ENCODE peak calls at places on chromosomes 12 and 14, in ten cellular contexts. One of them, this sample, is unnamed.

GRCh38 chr14:91911474-91912032 is 35.9 kb downstream of the FBLN5 start:
- DNase-seq in K562: peak; percentile 42
- DNase-seq in ovary: no peak
- DNase-seq in transverse colon: peak; percentile 37
- DNase-seq in A549: peak; percentile 56
- DNase-seq in HepG2: peak; percentile 47
- DNase-seq in stomach: peak; percentile 43
- DNase-seq in SK-N-SH: peak; percentile 42
- DNase-seq in H1: peak; percentile 46
- DNase-seq in sigmoid colon: peak; percentile 46
- DNase-seq in this sample: no peak

GRCh38 chr12:24415934-24416333 is 466.5 kb upstream of the SOX5 start:
- DNase-seq in SK-N-SH: no peak
- DNase-seq in stomach: no peak
- DNase-seq in ovary: no peak
- DNase-seq in H1: no peak
- DNase-seq in K562: no peak
- DNase-seq in HepG2: no peak
- DNase-seq in transverse colon: no peak
- DNase-seq in A549: no peak
- DNase-seq in sigmoid colon: no peak
- DNase-seq in this sample: no peak

GRCh38 chr14:32908487-32909084 is 30.1 kb upstream of the NPAS3 start:
- DNase-seq in transverse colon: no peak
- DNase-seq in A549: no peak
- DNase-seq in H1: no peak
- DNase-seq in SK-N-SH: no peak
- DNase-seq in stomach: no peak
- DNase-seq in K562: no peak
- DNase-seq in ovary: no peak
- DNase-seq in sigmoid colon: no peak
- DNase-seq in HepG2: no peak
- DNase-seq in this sample: no peak

GRCh38 chr12:85568395-85569103 is 267.7 kb downstream of the RASSF9 start:
- DNase-seq in HepG2: peak; percentile 18
- DNase-seq in transverse colon: peak; percentile 16
- DNase-seq in A549: no peak
- DNase-seq in K562: no peak
- DNase-seq in SK-N-SH: no peak
- DNase-seq in ovary: no peak
- DNase-seq in stomach: no peak
- DNase-seq in sigmoid colon: no peak
- DNase-seq in H1: no peak
- DNase-seq in this sample: no peak

GRCh38 chr14:93984987-93985410 is 8.6 kb upstream of the ASB2 start:
- DNase-seq in stomach: no peak
- DNase-seq in HepG2: peak; percentile 77
- DNase-seq in A549: peak; percentile 76
- DNase-seq in sigmoid colon: peak; percentile 80
- DNase-seq in transverse colon: peak; percentile 48
- DNase-seq in K562: peak; percentile 32
- DNase-seq in ovary: no peak
- DNase-seq in H1: no peak
- DNase-seq in SK-N-SH: peak; percentile 47
- DNase-seq in this sample: no peak

GRCh38 chr12:51864701-51865469 is 16.4 kb upstream of the FIGNL2 start:
- DNase-seq in transverse colon: no peak
- DNase-seq in stomach: no peak
- DNase-seq in HepG2: no peak
- DNase-seq in SK-N-SH: peak; percentile 52
- DNase-seq in ovary: no peak
- DNase-seq in H1: no peak
- DNase-seq in K562: no peak
- DNase-seq in A549: no peak
- DNase-seq in sigmoid colon: no peak
- DNase-seq in this sample: no peak

GRCh38 chr14:104975481-104976197 is 2.5 kb downstream of the AHNAK2 start:
- DNase-seq in K562: no peak
- DNase-seq in HepG2: no peak
- DNase-seq in sigmoid colon: peak; percentile 66
- DNase-seq in SK-N-SH: peak; percentile 62
- DNase-seq in ovary: no peak
- DNase-seq in transverse colon: no peak
- DNase-seq in stomach: no peak
- DNase-seq in A549: no peak
- DNase-seq in H1: no peak
- DNase-seq in this sample: no peak

GRCh38 chr14:67559639-67560038 is 26.5 kb downstream of the PLEKHH1 start:
- DNase-seq in sigmoid colon: peak; percentile 15
- DNase-seq in transverse colon: no peak
- DNase-seq in stomach: no peak
- DNase-seq in ovary: no peak
- DNase-seq in A549: no peak
- DNase-seq in HepG2: no peak
- DNase-seq in SK-N-SH: no peak
- DNase-seq in K562: no peak
- DNase-seq in H1: no peak
- DNase-seq in this sample: no peak

GRCh38 chr12:122894173-122895121 is 1.5 kb downstream of the VPS37B start:
- DNase-seq in sigmoid colon: no peak
- DNase-seq in transverse colon: peak; percentile 84
- DNase-seq in A549: no peak
- DNase-seq in H1: no peak
- DNase-seq in ovary: no peak
- DNase-seq in stomach: peak; percentile 89
- DNase-seq in SK-N-SH: no peak
- DNase-seq in K562: peak; percentile 60
- DNase-seq in HepG2: no peak
- DNase-seq in this sample: no peak

GRCh38 chr12:12716151-12716844 is 870 bp upstream of the CDKN1B start:
- DNase-seq in sigmoid colon: no peak
- DNase-seq in A549: no peak
- DNase-seq in HepG2: peak; percentile 63
- DNase-seq in ovary: no peak
- DNase-seq in stomach: no peak
- DNase-seq in SK-N-SH: no peak
- DNase-seq in H1: no peak
- DNase-seq in transverse colon: no peak
- DNase-seq in K562: no peak
- DNase-seq in this sample: peak; percentile 42

GRCh38 chr14:54815016-54815415 is 87.6 kb downstream of the GCH1 start:
- DNase-seq in H1: no peak
- DNase-seq in sigmoid colon: no peak
- DNase-seq in SK-N-SH: no peak
- DNase-seq in A549: no peak
- DNase-seq in stomach: no peak
- DNase-seq in HepG2: no peak
- DNase-seq in ovary: no peak
- DNase-seq in K562: no peak
- DNase-seq in transverse colon: no peak
- DNase-seq in this sample: no peak

GRCh38 chr14:101233861-101234587 is 327.3 kb upstream of the DIO3 start:
- DNase-seq in transverse colon: no peak
- DNase-seq in K562: no peak
- DNase-seq in H1: no peak
- DNase-seq in sigmoid colon: peak; percentile 63
- DNase-seq in ovary: no peak
- DNase-seq in HepG2: no peak
- DNase-seq in stomach: no peak
- DNase-seq in A549: no peak
- DNase-seq in SK-N-SH: no peak
- DNase-seq in this sample: no peak

GRCh38 chr12:623172-623864 is 39.9 kb downstream of the NINJ2 start:
- DNase-seq in SK-N-SH: no peak
- DNase-seq in stomach: no peak
- DNase-seq in K562: no peak
- DNase-seq in ovary: no peak
- DNase-seq in H1: no peak
- DNase-seq in transverse colon: no peak
- DNase-seq in sigmoid colon: no peak
- DNase-seq in HepG2: no peak
- DNase-seq in A549: no peak
- DNase-seq in this sample: no peak

GRCh38 chr12:29578070-29578469 is 80.6 kb upstream of the OVCH1 start:
- DNase-seq in A549: no peak
- DNase-seq in stomach: no peak
- DNase-seq in SK-N-SH: no peak
- DNase-seq in sigmoid colon: no peak
- DNase-seq in K562: no peak
- DNase-seq in H1: no peak
- DNase-seq in HepG2: no peak
- DNase-seq in ovary: no peak
- DNase-seq in transverse colon: no peak
- DNase-seq in this sample: no peak

GRCh38 chr14:99982449-99983250 is 82.6 kb upstream of the EVL start:
- DNase-seq in stomach: peak; percentile 48
- DNase-seq in H1: peak; percentile 46
- DNase-seq in ovary: no peak
- DNase-seq in transverse colon: peak; percentile 53
- DNase-seq in A549: peak; percentile 65
- DNase-seq in K562: peak; percentile 66
- DNase-seq in SK-N-SH: peak; percentile 81
- DNase-seq in HepG2: peak; percentile 39
- DNase-seq in sigmoid colon: no peak
- DNase-seq in this sample: no peak
- TF ChIP-seq EP300 in stomach: no peak
- TF ChIP-seq EP300 in H1: no peak
- TF ChIP-seq EP300 in ovary: no peak
- TF ChIP-seq EP300 in transverse colon: no peak
- TF ChIP-seq EP300 in A549: no peak
- TF ChIP-seq EP300 in K562: no peak
- TF ChIP-seq EP300 in SK-N-SH: no peak
- TF ChIP-seq EP300 in HepG2: no peak
- TF ChIP-seq EP300 in sigmoid colon: no peak
- TF ChIP-seq EP300 in this sample: peak; percentile 35

DNA sequence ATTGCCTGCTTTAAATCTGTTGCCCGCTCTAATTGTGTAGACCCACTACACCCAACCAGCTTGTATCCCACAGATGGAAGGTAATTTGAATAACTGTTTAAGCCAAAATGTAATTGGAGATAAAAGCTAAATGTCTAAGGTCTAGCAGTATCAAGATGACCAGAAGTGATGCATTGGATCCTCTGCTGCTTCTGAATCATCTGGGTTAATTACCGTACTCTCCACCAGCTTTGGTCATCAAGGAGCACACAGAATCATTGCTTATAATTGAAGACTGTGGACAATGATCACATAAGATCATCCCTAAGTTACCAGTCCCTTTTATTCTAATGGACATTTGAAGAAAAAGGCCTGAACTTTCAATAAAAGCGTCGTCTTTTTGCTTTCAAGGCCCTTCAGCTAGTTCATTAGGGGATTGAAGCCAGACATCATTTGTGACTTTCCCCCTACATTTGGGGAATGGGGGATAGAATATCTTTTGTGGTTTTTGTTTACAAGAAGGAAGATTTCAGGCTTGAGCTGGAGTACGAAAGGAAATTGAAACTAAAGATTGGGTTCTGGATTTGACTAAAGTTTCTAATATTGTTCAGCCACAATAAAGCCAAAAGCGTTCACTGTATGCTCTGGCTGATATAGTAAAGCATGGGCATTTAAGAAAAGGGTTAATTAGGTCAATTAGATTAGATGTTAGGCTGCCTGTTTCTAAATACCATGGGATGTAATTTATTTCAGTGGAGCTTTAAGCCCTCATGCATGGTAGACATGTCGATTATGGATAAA is 123.2 kb downstream of the CHST11 start:
- DNase-seq in A549: no peak
- DNase-seq in sigmoid colon: no peak
- DNase-seq in HepG2: no peak
- DNase-seq in transverse colon: no peak
- DNase-seq in SK-N-SH: no peak
- DNase-seq in ovary: no peak
- DNase-seq in stomach: no peak
- DNase-seq in H1: no peak
- DNase-seq in K562: no peak
- DNase-seq in this sample: no peak
- H3K4me3 ChIP-seq in A549: no peak overlapping the region
- H3K4me3 ChIP-seq in sigmoid colon: no peak overlapping the region
- H3K4me3 ChIP-seq in HepG2: no peak overlapping the region
- H3K4me3 ChIP-seq in transverse colon: no peak overlapping the region
- H3K4me3 ChIP-seq in SK-N-SH: no peak overlapping the region
- H3K4me3 ChIP-seq in ovary: no peak overlapping the region
- H3K4me3 ChIP-seq in stomach: no peak overlapping the region
- H3K4me3 ChIP-seq in H1: no peak overlapping the region
- H3K4me3 ChIP-seq in K562: no peak overlapping the region
- H3K4me3 ChIP-seq in this sample: no peak overlapping the region

DNA sequence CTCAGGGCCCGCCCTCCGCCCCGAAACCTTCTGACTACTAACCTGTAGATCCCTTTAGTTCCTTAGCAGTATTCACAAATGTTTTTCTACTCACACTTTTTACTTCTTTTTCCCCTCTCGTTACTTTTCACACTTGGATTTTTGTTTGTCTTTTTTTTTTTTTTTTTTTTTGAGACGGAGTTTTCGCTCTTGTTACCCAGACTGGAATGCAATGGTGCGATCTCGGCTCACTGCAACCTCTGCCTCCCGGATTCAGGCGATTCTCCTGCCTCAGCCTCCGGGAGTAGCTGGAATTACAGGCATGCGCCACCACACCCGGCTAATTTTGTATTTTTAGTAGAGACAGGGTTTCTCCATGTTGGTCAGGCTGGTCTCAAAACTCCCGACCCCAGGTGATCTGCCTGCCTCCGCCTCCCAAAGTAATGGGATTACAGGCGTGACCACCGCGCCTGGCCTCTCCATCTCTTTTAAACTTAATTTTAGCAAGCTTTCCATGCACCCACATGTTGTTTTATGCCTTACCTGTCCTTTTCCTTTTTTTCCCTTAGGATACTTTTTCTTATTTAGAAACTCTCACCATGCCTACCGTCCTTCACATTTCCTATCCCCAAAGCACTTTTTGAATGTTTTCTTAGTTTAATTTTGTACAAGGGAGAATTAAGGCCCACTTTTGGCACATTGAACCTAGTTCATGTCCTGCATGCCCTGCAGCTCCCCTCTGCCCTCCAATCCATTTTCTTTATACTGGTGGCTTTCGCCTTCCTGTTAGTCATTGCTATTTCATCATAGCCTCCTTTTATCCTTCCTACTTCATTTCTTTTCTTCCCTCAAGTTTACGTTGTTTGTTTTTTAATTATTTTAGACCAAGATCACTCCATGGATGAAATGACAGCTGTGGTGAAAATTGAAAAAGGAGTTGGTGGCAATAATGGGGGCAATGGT is 1.1 kb downstream of the SP1 start:
- DNase-seq in sigmoid colon: peak; percentile 75
- DNase-seq in H1: no peak
- DNase-seq in HepG2: no peak
- DNase-seq in transverse colon: peak; percentile 35
- DNase-seq in stomach: no peak
- DNase-seq in SK-N-SH: no peak
- DNase-seq in K562: no peak
- DNase-seq in A549: no peak
- DNase-seq in ovary: peak; percentile 38
- DNase-seq in this sample: no peak
- H3K4me1 ChIP-seq in sigmoid colon: peaks cover 60% of the 10 kb centered on the region
- H3K4me1 ChIP-seq in H1: peaks cover 11% of the 10 kb centered on the region
- H3K4me1 ChIP-seq in HepG2: peaks cover 56% of the 10 kb centered on the region
- H3K4me1 ChIP-seq in transverse colon: peaks cover 35% of the 10 kb centered on the region
- H3K4me1 ChIP-seq in stomach: peaks cover 64% of the 10 kb centered on the region
- H3K4me1 ChIP-seq in SK-N-SH: peaks cover 30% of the 10 kb centered on the region
- H3K4me1 ChIP-seq in K562: peaks cover 38% of the 10 kb centered on the region
- H3K4me1 ChIP-seq in A549: peaks cover 39% of the 10 kb centered on the region
- H3K4me1 ChIP-seq in ovary: peaks cover 21% of the 10 kb centered on the region
- H3K4me1 ChIP-seq in this sample: peaks cover 60% of the 10 kb centered on the region

GRCh38 chr12:106736051-106736957 is 38.2 kb upstream of the RIC8B start:
- DNase-seq in HepG2: peak; percentile 20
- DNase-seq in stomach: no peak
- DNase-seq in sigmoid colon: no peak
- DNase-seq in A549: no peak
- DNase-seq in transverse colon: no peak
- DNase-seq in ovary: no peak
- DNase-seq in K562: no peak
- DNase-seq in SK-N-SH: no peak
- DNase-seq in H1: no peak
- DNase-seq in this sample: no peak
- TF ChIP-seq EP300 in HepG2: no peak
- TF ChIP-seq EP300 in stomach: no peak
- TF ChIP-seq EP300 in sigmoid colon: no peak
- TF ChIP-seq EP300 in A549: no peak
- TF ChIP-seq EP300 in transverse colon: no peak
- TF ChIP-seq EP300 in ovary: no peak
- TF ChIP-seq EP300 in K562: no peak
- TF ChIP-seq EP300 in SK-N-SH: no peak
- TF ChIP-seq EP300 in H1: no peak
- TF ChIP-seq EP300 in this sample: no peak